ENCODE peak calls at places on chromosomes 16 and 17, in five cellular contexts. One of them, this sample, is unnamed.

GRCh38 chr17:7862692-7863437 is 5.1 kb downstream of the CYB5D1 start:
- DNase-seq in GM12865: no peak
- DNase-seq in endodermal cell: peak
- DNase-seq in tibial nerve: peak
- DNase-seq in ovary: peak
- DNase-seq in this sample: peak

GRCh38 chr17:81396722-81397313 is 1.6 kb downstream of the BAHCC1 start:
- DNase-seq in tibial nerve: no peak
- DNase-seq in ovary: no peak
- DNase-seq in endodermal cell: no peak
- DNase-seq in GM12865: no peak
- DNase-seq in this sample: no peak

GRCh38 chr17:18021372-18021771 is 17.6 kb downstream of the ATPAF2 start:
- DNase-seq in endodermal cell: peak
- DNase-seq in tibial nerve: no peak
- DNase-seq in ovary: no peak
- DNase-seq in GM12865: no peak
- DNase-seq in this sample: no peak

GRCh38 chr17:35898283-35899070 is 18.3 kb upstream of the CCL5 start:
- DNase-seq in tibial nerve: no peak
- DNase-seq in endodermal cell: no peak
- DNase-seq in GM12865: no peak
- DNase-seq in ovary: no peak
- DNase-seq in this sample: no peak

GRCh38 chr17:35373984-35374765 is 754 bp upstream of the SLFN11 start:
- DNase-seq in GM12865: peak
- DNase-seq in endodermal cell: peak
- DNase-seq in tibial nerve: peak
- DNase-seq in ovary: peak
- DNase-seq in this sample: peak

GRCh38 chr16:78288915-78289314 is 189.5 kb downstream of the WWOX start:
- DNase-seq in endodermal cell: no peak
- DNase-seq in ovary: no peak
- DNase-seq in GM12865: no peak
- DNase-seq in tibial nerve: no peak
- DNase-seq in this sample: no peak

GRCh38 chr16:51409001-51409675 is 258.1 kb upstream of the SALL1 start:
- DNase-seq in ovary: no peak
- DNase-seq in GM12865: no peak
- DNase-seq in endodermal cell: no peak
- DNase-seq in tibial nerve: no peak
- DNase-seq in this sample: peak

GRCh38 chr16:74608944-74609343 is 2.0 kb upstream of the GLG1 start:
- DNase-seq in GM12865: no peak
- DNase-seq in ovary: no peak
- DNase-seq in tibial nerve: no peak
- DNase-seq in endodermal cell: no peak
- DNase-seq in this sample: no peak

GRCh38 chr17:32275060-32276042 is 9.7 kb downstream of the RHBDL3 start:
- DNase-seq in GM12865: no peak
- DNase-seq in tibial nerve: no peak
- DNase-seq in endodermal cell: peak
- DNase-seq in ovary: peak
- DNase-seq in this sample: peak

GRCh38 chr17:41873559-41874292 is 8.5 kb upstream of the KLHL11 start:
- DNase-seq in GM12865: no peak
- DNase-seq in ovary: no peak
- DNase-seq in endodermal cell: no peak
- DNase-seq in tibial nerve: no peak
- DNase-seq in this sample: no peak

GRCh38 chr17:69175812-69176517 is 34.3 kb upstream of the ABCA6 start:
- DNase-seq in GM12865: no peak
- DNase-seq in endodermal cell: no peak
- DNase-seq in tibial nerve: no peak
- DNase-seq in ovary: no peak
- DNase-seq in this sample: peak

GRCh38 chr16:25084797-25085196 is 26.7 kb upstream of the LCMT1 start:
- DNase-seq in tibial nerve: no peak
- DNase-seq in endodermal cell: no peak
- DNase-seq in ovary: no peak
- DNase-seq in GM12865: no peak
- DNase-seq in this sample: no peak

GRCh38 chr16:77584205-77584859 is 138.0 kb upstream of the NUDT7 start:
- DNase-seq in tibial nerve: peak
- DNase-seq in endodermal cell: peak
- DNase-seq in GM12865: peak
- DNase-seq in ovary: peak
- DNase-seq in this sample: peak

GRCh38 chr16:87575027-87575804 is 27.1 kb upstream of the JPH3 start:
- DNase-seq in ovary: no peak
- DNase-seq in tibial nerve: no peak
- DNase-seq in GM12865: no peak
- DNase-seq in endodermal cell: peak
- DNase-seq in this sample: no peak

GRCh38 chr17:58318065-58318481 is 10.5 kb downstream of the TSPOAP1 start:
- DNase-seq in ovary: peak
- DNase-seq in GM12865: no peak
- DNase-seq in endodermal cell: peak
- DNase-seq in tibial nerve: no peak
- DNase-seq in this sample: no peak

GRCh38 chr17:79355186-79355585 is 255.7 kb downstream of the RBFOX3 start:
- DNase-seq in endodermal cell: no peak
- DNase-seq in ovary: no peak
- DNase-seq in tibial nerve: no peak
- DNase-seq in GM12865: no peak
- DNase-seq in this sample: no peak

GRCh38 chr16:22621571-22622148 is 111.0 kb downstream of the NPIPB5 start:
- DNase-seq in endodermal cell: no peak
- DNase-seq in tibial nerve: no peak
- DNase-seq in GM12865: no peak
- DNase-seq in ovary: no peak
- DNase-seq in this sample: no peak

DNA sequence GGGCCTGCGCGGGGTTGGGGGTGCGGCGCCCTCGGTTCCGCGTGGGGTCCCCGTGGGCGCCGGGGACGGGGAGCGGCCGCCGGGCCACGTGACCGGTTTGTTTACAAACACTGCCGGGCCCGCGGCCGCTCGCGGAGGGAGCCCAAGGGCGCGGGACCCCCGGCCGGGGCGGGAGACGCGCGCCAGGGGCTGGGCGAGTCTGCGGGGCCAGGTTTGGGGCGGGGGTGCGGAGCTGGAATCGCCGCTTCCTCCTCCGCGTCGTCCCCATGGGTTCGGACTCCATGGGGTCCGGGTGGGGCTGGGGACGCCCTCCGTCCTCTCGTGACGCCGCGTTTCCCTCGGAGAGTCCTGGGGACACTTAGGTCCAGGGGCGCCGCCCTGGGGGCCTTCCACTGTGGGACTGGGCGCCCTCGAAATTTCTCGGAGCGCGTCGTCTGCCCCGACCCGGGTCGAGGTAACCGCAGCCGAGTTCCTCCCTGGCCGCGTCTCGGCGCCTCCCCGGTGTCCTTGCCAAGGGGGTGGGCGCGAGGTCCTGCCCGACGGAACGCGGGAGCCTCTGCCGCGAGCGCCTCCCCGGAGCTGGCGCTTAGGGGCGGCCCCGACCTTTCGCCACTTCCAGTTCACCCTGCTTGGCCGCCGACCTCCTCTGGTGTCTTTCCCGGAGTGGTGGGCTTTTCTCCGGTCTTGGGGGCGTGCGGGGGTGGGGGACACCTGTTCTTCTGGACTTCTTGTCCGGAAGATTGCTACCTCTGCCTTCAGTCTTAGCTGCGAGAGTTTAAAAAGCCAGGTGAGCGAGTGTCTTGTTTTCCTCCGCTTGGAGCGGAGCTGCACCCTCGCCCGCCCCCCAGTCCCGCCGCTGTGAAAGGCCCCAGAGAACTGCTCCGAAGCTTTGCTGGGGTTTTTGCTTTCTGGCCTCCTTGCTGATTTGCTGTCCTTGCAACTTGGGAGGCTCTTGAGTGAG is 754 bp downstream of the YPEL2 start:
- DNase-seq in ovary: peak
- DNase-seq in endodermal cell: peak
- DNase-seq in GM12865: peak
- DNase-seq in tibial nerve: peak
- DNase-seq in this sample: no peak
- TF ChIP-seq CTCF in ovary: no peak
- TF ChIP-seq CTCF in endodermal cell: no peak
- TF ChIP-seq CTCF in GM12865: no peak
- TF ChIP-seq CTCF in tibial nerve: peak
- TF ChIP-seq CTCF in this sample: no peak

GRCh38 chr16:68520649-68521086 is 18.4 kb upstream of the ZFP90 start:
- DNase-seq in ovary: peak
- DNase-seq in endodermal cell: peak
- DNase-seq in GM12865: peak
- DNase-seq in tibial nerve: peak
- DNase-seq in this sample: peak
- H3K4me3 ChIP-seq in ovary: peak
- H3K4me3 ChIP-seq in endodermal cell: no peak
- H3K4me3 ChIP-seq in GM12865: no peak
- H3K4me3 ChIP-seq in tibial nerve: no peak
- H3K4me3 ChIP-seq in this sample: peak

GRCh38 chr16:48831081-48831722 is 221.2 kb upstream of the N4BP1 start:
- DNase-seq in ovary: no peak
- DNase-seq in tibial nerve: no peak
- DNase-seq in endodermal cell: peak
- DNase-seq in GM12865: no peak
- DNase-seq in this sample: no peak
- TF ChIP-seq CTCF in ovary: no peak
- TF ChIP-seq CTCF in tibial nerve: no peak
- TF ChIP-seq CTCF in endodermal cell: peak
- TF ChIP-seq CTCF in GM12865: peak
- TF ChIP-seq CTCF in this sample: no peak

DNA sequence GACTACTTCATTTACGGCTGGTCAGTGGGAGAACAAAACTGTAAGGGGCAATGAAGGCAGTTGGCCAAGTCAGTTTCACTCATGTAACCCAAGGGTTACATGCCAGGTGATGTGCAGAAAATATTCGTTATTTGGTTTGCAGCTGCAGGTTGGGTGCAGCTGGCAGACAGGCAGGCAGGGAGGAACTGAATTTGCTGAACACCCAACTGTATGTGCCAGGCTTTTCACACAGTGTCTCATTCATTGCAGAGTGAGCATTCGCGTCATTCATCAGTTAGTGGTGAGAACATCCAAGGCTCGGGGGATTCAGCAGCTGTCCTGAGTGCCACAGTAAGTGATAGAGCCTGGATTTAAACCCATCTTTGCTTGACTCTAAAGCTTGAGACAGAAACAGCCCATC is 59.7 kb downstream of the ABCC6 start:
- DNase-seq in endodermal cell: no peak
- DNase-seq in GM12865: no peak
- DNase-seq in ovary: no peak
- DNase-seq in tibial nerve: no peak
- DNase-seq in this sample: no peak
- H3K4me3 ChIP-seq in endodermal cell: no peak
- H3K4me3 ChIP-seq in GM12865: no peak
- H3K4me3 ChIP-seq in ovary: no peak
- H3K4me3 ChIP-seq in tibial nerve: no peak
- H3K4me3 ChIP-seq in this sample: no peak

GRCh38 chr17:65531508-65532431 is 29.7 kb downstream of the AXIN2 start:
- DNase-seq in tibial nerve: peak
- DNase-seq in GM12865: no peak
- DNase-seq in endodermal cell: peak
- DNase-seq in ovary: peak
- DNase-seq in this sample: peak
- TF ChIP-seq CTCF in tibial nerve: peak
- TF ChIP-seq CTCF in GM12865: peak
- TF ChIP-seq CTCF in endodermal cell: peak
- TF ChIP-seq CTCF in ovary: peak
- TF ChIP-seq CTCF in this sample: peak